ENCODE peak calls at places on chromosomes 6 and 20, in seven cellular contexts. One of them, this sample, is unnamed.
A peak's percentile ranks its signal among the peaks of the same experiment; 100 is the strongest.

GRCh38 chr6:98487612-98488011 is 346.8 kb upstream of the POU3F2 start:
- DNase-seq in left ventricle myocardium inferior: no peak
- DNase-seq in HCT116: no peak
- DNase-seq in AG04450: no peak
- DNase-seq in stomach: no peak
- DNase-seq in cardiac fibroblast: no peak
- DNase-seq in fibroblast of the aortic adventitia: no peak
- DNase-seq in this sample: no peak

GRCh38 chr20:4534315-4534714 is 187.4 kb upstream of the PRND start:
- DNase-seq in cardiac fibroblast: no peak
- DNase-seq in fibroblast of the aortic adventitia: no peak
- DNase-seq in AG04450: no peak
- DNase-seq in stomach: no peak
- DNase-seq in HCT116: no peak
- DNase-seq in left ventricle myocardium inferior: no peak
- DNase-seq in this sample: no peak

GRCh38 chr6:147099974-147100373 is 104.2 kb upstream of the STXBP5 start:
- DNase-seq in HCT116: no peak
- DNase-seq in stomach: no peak
- DNase-seq in cardiac fibroblast: peak; percentile 86
- DNase-seq in fibroblast of the aortic adventitia: peak; percentile 84
- DNase-seq in left ventricle myocardium inferior: no peak
- DNase-seq in AG04450: peak; percentile 61
- DNase-seq in this sample: no peak

GRCh38 chr20:37723668-37724067 is 29.8 kb downstream of the CTNNBL1 start:
- DNase-seq in left ventricle myocardium inferior: no peak
- DNase-seq in stomach: peak; percentile 33
- DNase-seq in fibroblast of the aortic adventitia: no peak
- DNase-seq in AG04450: no peak
- DNase-seq in HCT116: no peak
- DNase-seq in cardiac fibroblast: no peak
- DNase-seq in this sample: no peak

GRCh38 chr20:44017211-44017610 is 102.6 kb downstream of the TOX2 start:
- DNase-seq in stomach: no peak
- DNase-seq in fibroblast of the aortic adventitia: no peak
- DNase-seq in AG04450: no peak
- DNase-seq in cardiac fibroblast: no peak
- DNase-seq in left ventricle myocardium inferior: no peak
- DNase-seq in HCT116: no peak
- DNase-seq in this sample: no peak

GRCh38 chr6:129432738-129433137 is 277.2 kb downstream of the ARHGAP18 start:
- DNase-seq in stomach: no peak
- DNase-seq in left ventricle myocardium inferior: no peak
- DNase-seq in AG04450: no peak
- DNase-seq in HCT116: peak; percentile 12
- DNase-seq in fibroblast of the aortic adventitia: no peak
- DNase-seq in cardiac fibroblast: peak; percentile 18
- DNase-seq in this sample: peak; percentile 33

GRCh38 chr20:5000263-5001173 is 792 bp downstream of the SLC23A2 start:
- DNase-seq in HCT116: no peak
- DNase-seq in cardiac fibroblast: peak; percentile 17
- DNase-seq in fibroblast of the aortic adventitia: no peak
- DNase-seq in stomach: peak; percentile 26
- DNase-seq in left ventricle myocardium inferior: peak; percentile 43
- DNase-seq in AG04450: no peak
- DNase-seq in this sample: no peak

GRCh38 chr6:3755637-3756515 is 4.4 kb upstream of the PXDC1 start:
- DNase-seq in fibroblast of the aortic adventitia: no peak
- DNase-seq in stomach: no peak
- DNase-seq in AG04450: no peak
- DNase-seq in cardiac fibroblast: no peak
- DNase-seq in HCT116: no peak
- DNase-seq in left ventricle myocardium inferior: no peak
- DNase-seq in this sample: no peak

GRCh38 chr6:34056301-34056700 is 89.6 kb downstream of the GRM4 start:
- DNase-seq in cardiac fibroblast: peak; percentile 66
- DNase-seq in HCT116: peak; percentile 68
- DNase-seq in stomach: peak; percentile 72
- DNase-seq in AG04450: no peak
- DNase-seq in left ventricle myocardium inferior: peak; percentile 71
- DNase-seq in fibroblast of the aortic adventitia: peak; percentile 70
- DNase-seq in this sample: peak; percentile 64
- H3K4me3 ChIP-seq in cardiac fibroblast: no peak overlapping the region
- H3K4me3 ChIP-seq in HCT116: no peak overlapping the region
- H3K4me3 ChIP-seq in stomach: peak overlapping the region; percentile 22
- H3K4me3 ChIP-seq in AG04450: no peak overlapping the region
- H3K4me3 ChIP-seq in left ventricle myocardium inferior: peak overlapping the region; percentile 45
- H3K4me3 ChIP-seq in fibroblast of the aortic adventitia: no peak overlapping the region
- H3K4me3 ChIP-seq in this sample: no peak overlapping the region

GRCh38 chr20:17225891-17226409 is 890 bp upstream of the PCSK2 start:
- DNase-seq in fibroblast of the aortic adventitia: no peak
- DNase-seq in HCT116: no peak
- DNase-seq in AG04450: no peak
- DNase-seq in cardiac fibroblast: no peak
- DNase-seq in stomach: no peak
- DNase-seq in left ventricle myocardium inferior: no peak
- DNase-seq in this sample: no peak

GRCh38 chr20:17227669-17228623 is 1.1 kb downstream of the PCSK2 start:
- DNase-seq in HCT116: no peak
- DNase-seq in fibroblast of the aortic adventitia: no peak
- DNase-seq in left ventricle myocardium inferior: no peak
- DNase-seq in cardiac fibroblast: no peak
- DNase-seq in stomach: no peak
- DNase-seq in AG04450: no peak
- DNase-seq in this sample: no peak

GRCh38 chr20:17228624-17229061 is 1.8 kb downstream of the PCSK2 start:
- DNase-seq in HCT116: no peak
- DNase-seq in AG04450: no peak
- DNase-seq in cardiac fibroblast: no peak
- DNase-seq in stomach: no peak
- DNase-seq in left ventricle myocardium inferior: no peak
- DNase-seq in fibroblast of the aortic adventitia: no peak
- DNase-seq in this sample: no peak

GRCh38 chr20:17227199-17227535 is 327 bp downstream of the PCSK2 start:
- DNase-seq in fibroblast of the aortic adventitia: no peak
- DNase-seq in cardiac fibroblast: no peak
- DNase-seq in HCT116: no peak
- DNase-seq in left ventricle myocardium inferior: no peak
- DNase-seq in AG04450: no peak
- DNase-seq in stomach: no peak
- DNase-seq in this sample: no peak

DNA sequence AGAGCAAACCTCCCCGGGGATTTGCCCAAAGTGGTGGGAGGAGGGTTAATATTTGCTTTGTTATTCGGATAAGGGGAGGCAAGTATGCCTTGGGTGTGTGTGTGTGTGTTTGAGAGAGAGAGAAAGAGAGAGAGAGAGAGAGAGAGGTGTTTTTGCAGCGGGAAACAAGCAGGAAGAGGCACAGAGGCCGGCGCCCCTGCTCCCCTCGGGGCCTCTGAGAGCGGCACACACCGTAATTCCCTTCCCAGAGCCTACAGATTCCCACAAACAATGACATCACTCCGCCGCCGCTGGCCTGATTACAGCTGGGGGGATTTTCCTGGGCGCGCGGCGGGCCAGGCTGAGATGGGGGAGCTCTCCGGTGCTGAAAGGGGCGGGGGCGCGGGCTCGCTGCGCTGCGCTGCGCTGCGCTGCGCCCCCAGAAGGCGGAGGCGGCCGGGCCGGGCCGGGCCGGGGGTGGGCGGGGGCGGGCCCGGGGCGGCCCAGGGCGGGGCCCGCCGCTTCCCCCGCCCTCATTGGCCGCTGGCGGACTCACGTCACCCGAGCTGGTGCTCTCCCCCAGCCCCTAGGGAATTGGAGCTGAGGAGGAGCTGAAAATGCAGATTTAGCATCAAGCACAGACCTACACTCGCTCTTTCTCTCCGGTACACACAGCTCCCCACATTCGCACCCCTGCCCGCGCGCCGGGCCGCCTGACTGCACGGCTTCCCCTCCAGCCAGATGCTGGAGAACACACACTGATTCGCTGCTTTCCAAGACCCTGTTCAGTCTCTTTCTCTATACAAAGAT is at the start of gene PCSK2:
- DNase-seq in AG04450: peak; percentile 6
- DNase-seq in fibroblast of the aortic adventitia: peak; percentile 15
- DNase-seq in HCT116: no peak
- DNase-seq in left ventricle myocardium inferior: peak; percentile 24
- DNase-seq in stomach: peak; percentile 34
- DNase-seq in cardiac fibroblast: peak; percentile 12
- DNase-seq in this sample: peak; percentile 1
- H3K4me3 ChIP-seq in AG04450: peak within 1 kb of the TSS; percentile 41
- H3K4me3 ChIP-seq in fibroblast of the aortic adventitia: peak within 1 kb of the TSS; percentile 22
- H3K4me3 ChIP-seq in HCT116: no peak within 1 kb of the TSS
- H3K4me3 ChIP-seq in left ventricle myocardium inferior: peak within 1 kb of the TSS; percentile 56
- H3K4me3 ChIP-seq in stomach: peak within 1 kb of the TSS; percentile 50
- H3K4me3 ChIP-seq in cardiac fibroblast: no peak within 1 kb of the TSS
- H3K4me3 ChIP-seq in this sample: no peak within 1 kb of the TSS

GRCh38 chr6:18260448-18261106 is 3.8 kb downstream of the DEK start:
- DNase-seq in AG04450: no peak
- DNase-seq in stomach: no peak
- DNase-seq in HCT116: no peak
- DNase-seq in fibroblast of the aortic adventitia: peak; percentile 33
- DNase-seq in cardiac fibroblast: peak; percentile 33
- DNase-seq in left ventricle myocardium inferior: no peak
- DNase-seq in this sample: peak; percentile 75
- H3K4me3 ChIP-seq in AG04450: peak overlapping the region; percentile 12
- H3K4me3 ChIP-seq in stomach: peak overlapping the region; percentile 12
- H3K4me3 ChIP-seq in HCT116: no peak overlapping the region
- H3K4me3 ChIP-seq in fibroblast of the aortic adventitia: no peak overlapping the region
- H3K4me3 ChIP-seq in cardiac fibroblast: no peak overlapping the region
- H3K4me3 ChIP-seq in left ventricle myocardium inferior: no peak overlapping the region
- H3K4me3 ChIP-seq in this sample: no peak overlapping the region

GRCh38 chr6:34517966-34518365 is 38.2 kb downstream of the SPDEF start:
- DNase-seq in stomach: no peak
- DNase-seq in HCT116: no peak
- DNase-seq in AG04450: no peak
- DNase-seq in left ventricle myocardium inferior: peak; percentile 2
- DNase-seq in fibroblast of the aortic adventitia: no peak
- DNase-seq in cardiac fibroblast: no peak
- DNase-seq in this sample: no peak

GRCh38 chr6:34518669-34519365 is 37.3 kb downstream of the SPDEF start:
- DNase-seq in stomach: no peak
- DNase-seq in AG04450: no peak
- DNase-seq in left ventricle myocardium inferior: peak; percentile 7
- DNase-seq in cardiac fibroblast: no peak
- DNase-seq in fibroblast of the aortic adventitia: no peak
- DNase-seq in HCT116: no peak
- DNase-seq in this sample: no peak

GRCh38 chr6:34521463-34522288 is 34.5 kb downstream of the SPDEF start:
- DNase-seq in stomach: no peak
- DNase-seq in HCT116: no peak
- DNase-seq in AG04450: no peak
- DNase-seq in left ventricle myocardium inferior: peak; percentile 7
- DNase-seq in fibroblast of the aortic adventitia: no peak
- DNase-seq in cardiac fibroblast: no peak
- DNase-seq in this sample: no peak

GRCh38 chr6:34520645-34521462 is 35.3 kb downstream of the SPDEF start:
- DNase-seq in HCT116: no peak
- DNase-seq in left ventricle myocardium inferior: peak; percentile 6
- DNase-seq in cardiac fibroblast: peak; percentile 11
- DNase-seq in fibroblast of the aortic adventitia: no peak
- DNase-seq in AG04450: no peak
- DNase-seq in stomach: no peak
- DNase-seq in this sample: no peak

DNA sequence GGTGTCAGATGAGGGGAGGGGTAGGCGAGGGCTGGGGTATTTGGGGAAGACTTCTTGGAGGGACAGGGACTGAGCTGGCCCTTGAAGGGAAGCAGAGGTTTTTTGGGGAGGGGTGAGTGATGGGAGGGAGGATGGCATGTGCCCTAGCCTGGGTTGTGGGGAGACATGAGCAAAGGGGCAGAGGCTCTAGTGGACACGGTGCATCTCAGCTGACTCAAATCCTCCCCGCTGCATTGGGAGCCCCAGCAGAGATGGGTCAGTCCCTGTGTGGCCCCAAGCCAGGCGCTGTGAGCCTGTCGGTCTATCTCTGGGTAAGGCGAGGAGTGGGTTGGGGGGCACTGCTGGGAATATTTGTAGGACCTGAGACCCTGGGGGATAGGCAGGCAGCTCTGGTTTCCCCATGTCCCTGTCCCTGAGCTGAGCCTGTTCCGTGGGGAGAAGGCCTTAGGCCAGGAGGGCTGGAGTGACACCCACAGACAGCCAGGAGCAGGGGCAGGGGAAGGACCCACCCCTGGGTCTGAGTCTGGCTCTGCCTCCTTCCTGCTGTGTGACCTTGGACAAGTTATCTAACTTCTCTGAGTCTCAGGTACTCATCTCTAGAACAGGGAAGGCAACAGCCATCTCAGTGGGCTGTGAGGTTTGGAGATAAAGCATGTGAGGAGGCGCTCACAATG is 36.0 kb downstream of the SPDEF start:
- DNase-seq in cardiac fibroblast: no peak
- DNase-seq in HCT116: no peak
- DNase-seq in stomach: no peak
- DNase-seq in left ventricle myocardium inferior: peak; percentile 2
- DNase-seq in AG04450: no peak
- DNase-seq in fibroblast of the aortic adventitia: no peak
- DNase-seq in this sample: no peak
- H3K4me3 ChIP-seq in cardiac fibroblast: no peak overlapping the region
- H3K4me3 ChIP-seq in HCT116: no peak overlapping the region
- H3K4me3 ChIP-seq in stomach: no peak overlapping the region
- H3K4me3 ChIP-seq in left ventricle myocardium inferior: no peak overlapping the region
- H3K4me3 ChIP-seq in AG04450: no peak overlapping the region
- H3K4me3 ChIP-seq in fibroblast of the aortic adventitia: no peak overlapping the region
- H3K4me3 ChIP-seq in this sample: no peak overlapping the region

DNA sequence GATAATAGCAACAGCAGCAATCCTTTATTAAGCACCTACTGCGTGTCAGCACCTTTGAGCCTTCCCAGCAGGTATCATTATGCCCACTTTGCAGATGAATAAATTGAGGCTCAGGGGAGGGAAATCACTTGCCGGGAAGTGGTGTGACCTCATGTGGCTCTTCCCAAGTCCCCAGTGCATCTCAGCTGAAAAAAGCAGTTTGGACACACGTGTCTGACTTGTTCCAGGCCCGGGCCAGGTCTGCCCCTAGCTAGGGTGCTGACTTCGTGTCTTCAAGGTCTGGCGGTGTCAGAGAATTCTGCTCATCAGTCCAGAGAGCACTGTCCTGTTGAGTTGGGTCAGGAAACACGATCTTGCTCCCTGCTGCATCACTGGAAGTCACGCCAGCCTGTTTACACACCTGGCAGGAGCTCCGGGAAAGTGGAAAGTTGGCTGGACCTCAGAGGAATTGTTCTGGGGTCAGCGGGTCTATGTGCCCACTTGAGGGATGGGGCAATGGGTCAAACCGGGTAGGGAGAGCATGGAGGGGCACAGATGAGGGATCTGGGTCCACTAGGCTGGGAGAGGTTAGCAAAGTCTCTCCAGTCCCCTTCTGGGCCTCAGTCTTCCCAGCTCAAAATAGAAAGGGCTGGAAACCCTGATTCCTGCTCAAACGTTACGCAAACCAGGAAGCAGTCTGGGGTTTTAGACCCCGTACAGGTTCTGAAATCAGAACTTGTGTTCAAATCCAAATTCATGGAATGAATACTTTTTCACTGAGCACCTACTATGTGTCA is 10.5 kb downstream of the SLC13A3 start:
- DNase-seq in AG04450: no peak
- DNase-seq in stomach: peak; percentile 66
- DNase-seq in HCT116: no peak
- DNase-seq in cardiac fibroblast: no peak
- DNase-seq in left ventricle myocardium inferior: no peak
- DNase-seq in fibroblast of the aortic adventitia: no peak
- DNase-seq in this sample: no peak
- H3K4me3 ChIP-seq in AG04450: no peak overlapping the region
- H3K4me3 ChIP-seq in stomach: no peak overlapping the region
- H3K4me3 ChIP-seq in HCT116: no peak overlapping the region
- H3K4me3 ChIP-seq in cardiac fibroblast: no peak overlapping the region
- H3K4me3 ChIP-seq in left ventricle myocardium inferior: no peak overlapping the region
- H3K4me3 ChIP-seq in fibroblast of the aortic adventitia: no peak overlapping the region
- H3K4me3 ChIP-seq in this sample: no peak overlapping the region

This sample was measured in bronchial epithelial cell.